ENCODE peak calls at places on chromosomes 2 and 18, in nine cellular contexts. M is H1, L is cardiac muscle cell, D is HCT116, S is neuronal stem cell, H is mammary epithelial cell, W is aorta, E is testis, Q is left ventricle myocardium inferior. K is an unnamed sample.
A peak's percentile ranks its signal among the peaks of the same experiment; 100 is the strongest.

GRCh38 chr2:109372171-109372568 is 241.6 kb downstream of the SEPTIN10 start:
- DNase-seq in M (peak; percentile 10), L (no peak), D (no peak), S (no peak), H (no peak), W (no peak), E (no peak), Q (no peak), K (no peak)

GRCh38 chr18:12625242-12625641 is 32.7 kb downstream of the SPIRE1 start:
- DNase-seq in M (no peak), L (peak; percentile 63), D (no peak), S (no peak), H (no peak), W (no peak), E (no peak), Q (no peak), K (no peak)

GRCh38 chr2:12194936-12195335 is 448.5 kb downstream of the LPIN1 start:
- DNase-seq in M (no peak), L (no peak), D (no peak), S (no peak), H (no peak), W (no peak), E (no peak), Q (no peak), K (no peak)

GRCh38 chr2:86818967-86819366 is 28.3 kb upstream of the CD8A start:
- DNase-seq in M (no peak), L (no peak), D (no peak), S (no peak), H (no peak), W (no peak), E (no peak), Q (no peak), K (no peak)

GRCh38 chr2:400988-401679 is 113.2 kb upstream of the ALKAL2 start:
- DNase-seq in M (peak; percentile 46), L (no peak), D (no peak), S (no peak), H (no peak), W (no peak), E (no peak), Q (no peak), K (no peak)

GRCh38 chr2:23585218-23585945 is 200.4 kb downstream of the KLHL29 start:
- DNase-seq in M (no peak), L (no peak), D (no peak), S (no peak), H (no peak), W (peak; percentile 52), E (no peak), Q (no peak), K (no peak)

GRCh38 chr2:112156152-112156986 is 18.2 kb downstream of the FBLN7 start:
- DNase-seq in M (no peak), L (peak; percentile 72), D (no peak), S (peak; percentile 35), H (peak; percentile 69), W (no peak), E (no peak), Q (no peak), K (no peak)

GRCh38 chr2:149490296-149490695 is 97.3 kb downstream of the MMADHC start:
- DNase-seq in M (no peak), L (peak; percentile 54), D (no peak), S (no peak), H (no peak), W (no peak), E (peak; percentile 34), Q (no peak), K (no peak)

GRCh38 chr18:58350526-58350925 is 278.4 kb downstream of the ALPK2 start:
- DNase-seq in M (no peak), L (no peak), D (no peak), S (no peak), H (no peak), W (no peak), E (no peak), Q (no peak), K (no peak)

GRCh38 chr2:217360781-217361485 is 501.1 kb upstream of the TNP1 start:
- DNase-seq in M (no peak), L (peak; percentile 64), D (no peak), S (no peak), H (peak; percentile 53), W (no peak), E (peak; percentile 36), Q (no peak), K (no peak)

GRCh38 chr2:190407662-190408537 is at the start of gene MFSD6:
- DNase-seq in M (peak; percentile 76), L (no peak), D (no peak), S (peak; percentile 40), H (peak; percentile 53), W (peak; percentile 87), E (peak; percentile 45), Q (peak; percentile 63), K (no peak)

GRCh38 chr18:70288851-70289328 is at the start of gene SOCS6:
- DNase-seq in M (peak; percentile 76), L (peak; percentile 82), D (no peak), S (peak; percentile 69), H (peak; percentile 70), W (peak; percentile 88), E (peak; percentile 54), Q (peak; percentile 66), K (peak; percentile 4)

GRCh38 chr2:43086451-43087221 is 139.8 kb downstream of the ZFP36L2 start:
- DNase-seq in M (no peak), L (peak; percentile 99), D (peak; percentile 19), S (no peak), H (peak; percentile 99), W (peak; percentile 89), E (peak; percentile 76), Q (peak; percentile 66), K (no peak)

GRCh38 chr2:173874899-173875247 is 90.3 kb downstream of the SP3 start:
- DNase-seq in M (no peak), L (no peak), D (no peak), S (no peak), H (no peak), W (no peak), E (no peak), Q (no peak), K (no peak)

GRCh38 chr2:153986488-153987229 is 114.9 kb downstream of the GALNT13 start:
- DNase-seq in M (no peak), L (no peak), D (peak; percentile 52), S (peak; percentile 6), H (peak; percentile 60), W (no peak), E (no peak), Q (no peak), K (no peak)

GRCh38 chr18:53567935-53568574 is 656.4 kb downstream of the MBD2 start:
- DNase-seq in M (peak; percentile 45), L (peak; percentile 54), D (no peak), S (peak; percentile 26), H (no peak), W (no peak), E (peak; percentile 43), Q (no peak), K (no peak)

GRCh38 chr2:25305809-25306208 is 35.9 kb downstream of the DNMT3A start:
- DNase-seq in M (no peak), L (no peak), D (no peak), S (no peak), H (no peak), W (peak; percentile 88), E (no peak), Q (peak; percentile 43), K (no peak)

GRCh38 chr2:235603659-235604058 is 109.8 kb downstream of the AGAP1 start:
- DNase-seq in M (no peak), L (no peak), D (no peak), S (no peak), H (no peak), W (no peak), E (no peak), Q (no peak), K (no peak)
- H3K27ac ChIP-seq in M (no peak overlapping the region), L (no peak overlapping the region), D (no peak overlapping the region), S (no peak overlapping the region), H (no peak overlapping the region), W (no peak overlapping the region), E (no peak overlapping the region), Q (no peak overlapping the region), K (no peak overlapping the region)

GRCh38 chr18:9103488-9103887 is 989 bp downstream of the NDUFV2 start:
- DNase-seq in M (no peak), L (peak; percentile 30), D (no peak), S (no peak), H (peak; percentile 29), W (no peak), E (no peak), Q (no peak), K (no peak)
- H3K4me1 ChIP-seq in M (peaks cover 21% of the 10 kb centered on the region), L (peaks cover 40% of the 10 kb centered on the region), D (peaks cover 10% of the 10 kb centered on the region), S (peaks cover 25% of the 10 kb centered on the region), H (peaks cover 27% of the 10 kb centered on the region), W (peaks cover 4% of the 10 kb centered on the region), E (peaks cover 42% of the 10 kb centered on the region), Q (peaks cover 69% of the 10 kb centered on the region), K (peaks cover 44% of the 10 kb centered on the region)

GRCh38 chr18:76519156-76519549 is 24.1 kb upstream of the ZNF516 start:
- DNase-seq in M (no peak), L (peak; percentile 61), D (no peak), S (no peak), H (no peak), W (no peak), E (peak; percentile 64), Q (no peak), K (no peak)

GRCh38 chr18:76522551-76522950 is 27.5 kb upstream of the ZNF516 start:
- DNase-seq in M (no peak), L (no peak), D (no peak), S (no peak), H (no peak), W (no peak), E (no peak), Q (no peak), K (no peak)

GRCh38 chr18:76522104-76522503 is 27.1 kb upstream of the ZNF516 start:
- DNase-seq in M (no peak), L (no peak), D (no peak), S (no peak), H (no peak), W (peak; percentile 50), E (peak; percentile 84), Q (no peak), K (no peak)

GRCh38 chr18:76518543-76519155 is 23.6 kb upstream of the ZNF516 start:
- DNase-seq in M (peak; percentile 68), L (peak; percentile 65), D (no peak), S (no peak), H (no peak), W (peak; percentile 82), E (peak; percentile 80), Q (peak; percentile 42), K (no peak)

GRCh38 chr18:76521367-76521766 is 26.3 kb upstream of the ZNF516 start:
- DNase-seq in M (no peak), L (no peak), D (no peak), S (no peak), H (no peak), W (no peak), E (no peak), Q (no peak), K (no peak)
- H3K27ac ChIP-seq in M (no peak overlapping the region), L (no peak overlapping the region), D (no peak overlapping the region), S (no peak overlapping the region), H (no peak overlapping the region), W (no peak overlapping the region), E (peak overlapping the region; percentile 94), Q (no peak overlapping the region), K (peak overlapping the region; percentile 75)

DNA sequence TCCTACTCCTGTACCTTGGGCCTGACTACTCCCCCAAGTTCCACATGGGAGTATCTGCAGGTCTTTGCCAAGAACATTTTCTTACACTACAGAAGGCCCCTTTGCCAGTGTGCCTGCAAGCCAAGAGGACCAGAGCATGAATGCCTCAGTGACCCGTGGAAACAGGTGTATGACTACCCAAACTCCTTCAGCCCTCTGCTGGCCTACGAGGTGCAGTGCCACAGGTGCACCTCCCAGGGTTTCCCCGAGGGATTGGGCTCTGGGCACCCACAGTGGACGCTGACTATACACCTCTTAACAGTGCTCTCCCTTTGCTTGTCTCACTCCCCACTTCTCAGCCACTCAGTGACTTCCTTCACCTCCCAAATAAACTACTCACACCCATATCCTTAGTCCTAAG is 91.4 kb downstream of the COL6A3 start:
- DNase-seq in M (peak; percentile 63), L (no peak), D (peak; percentile 37), S (no peak), H (no peak), W (no peak), E (no peak), Q (no peak), K (no peak)
- H3K4me1 ChIP-seq in M (no peaks in the 10 kb centered on the region), L (no peaks in the 10 kb centered on the region), D (no peaks in the 10 kb centered on the region), S (no peaks in the 10 kb centered on the region), H (no peaks in the 10 kb centered on the region), W (no peaks in the 10 kb centered on the region), E (peaks cover 50% of the 10 kb centered on the region), Q (peaks cover 60% of the 10 kb centered on the region), K (no peaks in the 10 kb centered on the region)